ENCODE peak calls at places on chromosome 10, in eight cellular contexts. One of them, this sample, is unnamed.

GRCh38 chr10:44383749-44384600 is 922 bp downstream of the CXCL12 start:
- DNase-seq in heart right ventricle: peak
- DNase-seq in tibial nerve: no peak
- DNase-seq in fibroblast of mammary gland: peak
- DNase-seq in bronchial epithelial cell: no peak
- DNase-seq in endothelial cell: no peak
- DNase-seq in ovary: no peak
- DNase-seq in hepatocyte: peak
- DNase-seq in this sample: peak

GRCh38 chr10:117603726-117604125 is 61.2 kb downstream of the EMX2 start:
- DNase-seq in hepatocyte: no peak
- DNase-seq in bronchial epithelial cell: no peak
- DNase-seq in endothelial cell: no peak
- DNase-seq in tibial nerve: no peak
- DNase-seq in ovary: no peak
- DNase-seq in heart right ventricle: no peak
- DNase-seq in fibroblast of mammary gland: no peak
- DNase-seq in this sample: no peak

GRCh38 chr10:52780391-52781155 is 8.0 kb upstream of the MBL2 start:
- DNase-seq in ovary: no peak
- DNase-seq in bronchial epithelial cell: no peak
- DNase-seq in heart right ventricle: no peak
- DNase-seq in endothelial cell: no peak
- DNase-seq in tibial nerve: no peak
- DNase-seq in fibroblast of mammary gland: no peak
- DNase-seq in hepatocyte: no peak
- DNase-seq in this sample: no peak

GRCh38 chr10:3806603-3807002 is 21.6 kb upstream of the KLF6 start:
- DNase-seq in endothelial cell: no peak
- DNase-seq in fibroblast of mammary gland: peak
- DNase-seq in heart right ventricle: no peak
- DNase-seq in hepatocyte: peak
- DNase-seq in bronchial epithelial cell: peak
- DNase-seq in ovary: no peak
- DNase-seq in tibial nerve: no peak
- DNase-seq in this sample: peak

GRCh38 chr10:23065549-23065948 is 29.8 kb upstream of the MSRB2 start:
- DNase-seq in fibroblast of mammary gland: peak
- DNase-seq in hepatocyte: peak
- DNase-seq in ovary: peak
- DNase-seq in bronchial epithelial cell: peak
- DNase-seq in heart right ventricle: peak
- DNase-seq in tibial nerve: peak
- DNase-seq in endothelial cell: no peak
- DNase-seq in this sample: peak

GRCh38 chr10:71815515-71816130 is 35.4 kb downstream of the PSAP start:
- DNase-seq in hepatocyte: no peak
- DNase-seq in tibial nerve: no peak
- DNase-seq in ovary: no peak
- DNase-seq in heart right ventricle: no peak
- DNase-seq in fibroblast of mammary gland: no peak
- DNase-seq in bronchial epithelial cell: no peak
- DNase-seq in endothelial cell: no peak
- DNase-seq in this sample: no peak

GRCh38 chr10:76017733-76018433 is 586.5 kb downstream of the LRMDA start:
- DNase-seq in ovary: no peak
- DNase-seq in heart right ventricle: no peak
- DNase-seq in fibroblast of mammary gland: no peak
- DNase-seq in hepatocyte: no peak
- DNase-seq in tibial nerve: no peak
- DNase-seq in endothelial cell: no peak
- DNase-seq in bronchial epithelial cell: no peak
- DNase-seq in this sample: no peak

GRCh38 chr10:106424076-106424475 is 740.4 kb downstream of the SORCS1 start:
- DNase-seq in bronchial epithelial cell: peak
- DNase-seq in hepatocyte: no peak
- DNase-seq in ovary: no peak
- DNase-seq in tibial nerve: no peak
- DNase-seq in fibroblast of mammary gland: peak
- DNase-seq in heart right ventricle: no peak
- DNase-seq in endothelial cell: no peak
- DNase-seq in this sample: peak

DNA sequence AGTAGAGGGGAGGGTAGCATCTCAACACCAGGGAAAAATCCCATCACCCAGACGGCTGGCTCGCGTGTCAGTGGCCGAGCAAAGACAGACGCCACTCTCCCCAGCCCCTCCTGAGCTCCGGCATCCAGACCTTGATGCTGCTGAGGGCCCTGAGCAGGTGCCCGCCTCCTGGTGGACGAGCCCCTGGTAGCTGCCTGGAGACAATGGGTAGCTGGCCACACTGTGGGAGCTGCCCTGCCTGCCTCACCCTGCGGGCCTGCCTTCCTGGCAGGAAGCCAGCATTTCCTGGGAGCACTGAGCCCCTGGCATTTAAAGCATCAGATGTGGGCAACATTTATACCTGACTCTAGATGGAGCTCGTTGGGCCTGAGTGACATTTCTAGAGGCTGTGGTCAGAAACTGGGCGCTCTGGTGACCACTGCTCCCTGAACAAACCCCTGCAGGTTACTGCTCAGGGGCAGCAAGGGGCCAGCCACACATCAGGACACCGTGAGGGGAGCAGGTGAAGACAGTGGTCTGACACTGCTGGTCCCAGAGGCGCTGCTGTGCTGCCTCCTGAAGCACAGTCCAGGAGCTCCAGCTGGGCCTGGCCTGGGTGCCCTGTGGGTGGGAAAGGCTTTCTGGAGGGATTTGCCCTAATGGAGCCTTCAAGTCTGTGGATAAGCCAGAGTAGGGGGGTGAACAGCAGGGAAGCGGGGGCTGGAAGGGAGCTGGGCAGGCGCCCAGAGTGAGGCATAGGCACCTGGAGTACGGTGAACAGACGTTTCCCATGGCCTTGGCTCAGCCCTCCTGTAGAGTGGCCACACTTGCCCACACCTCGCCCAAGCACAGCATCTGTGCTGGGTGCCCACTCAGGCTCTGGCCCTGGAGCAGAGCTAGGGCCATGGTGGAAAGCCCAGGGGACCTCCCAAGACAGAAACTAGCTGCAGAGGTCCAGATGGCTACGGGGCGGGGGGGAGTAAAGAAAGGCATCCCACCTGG is 138.7 kb downstream of the MAPK8 start:
- DNase-seq in tibial nerve: no peak
- DNase-seq in bronchial epithelial cell: no peak
- DNase-seq in heart right ventricle: no peak
- DNase-seq in ovary: no peak
- DNase-seq in hepatocyte: peak
- DNase-seq in fibroblast of mammary gland: no peak
- DNase-seq in endothelial cell: no peak
- DNase-seq in this sample: peak
- TF ChIP-seq CTCF in tibial nerve: no peak
- TF ChIP-seq CTCF in bronchial epithelial cell: peak
- TF ChIP-seq CTCF in heart right ventricle: no peak
- TF ChIP-seq CTCF in ovary: no peak
- TF ChIP-seq CTCF in hepatocyte: no peak
- TF ChIP-seq CTCF in fibroblast of mammary gland: no peak
- TF ChIP-seq CTCF in endothelial cell: no peak
- TF ChIP-seq CTCF in this sample: no peak

GRCh38 chr10:18233775-18234174 is 93.6 kb downstream of the CACNB2 start:
- DNase-seq in ovary: peak
- DNase-seq in tibial nerve: no peak
- DNase-seq in heart right ventricle: peak
- DNase-seq in endothelial cell: peak
- DNase-seq in bronchial epithelial cell: no peak
- DNase-seq in hepatocyte: peak
- DNase-seq in fibroblast of mammary gland: no peak
- DNase-seq in this sample: no peak
- TF ChIP-seq CTCF in ovary: peak
- TF ChIP-seq CTCF in tibial nerve: no peak
- TF ChIP-seq CTCF in heart right ventricle: peak
- TF ChIP-seq CTCF in endothelial cell: peak
- TF ChIP-seq CTCF in bronchial epithelial cell: no peak
- TF ChIP-seq CTCF in hepatocyte: no peak
- TF ChIP-seq CTCF in fibroblast of mammary gland: peak
- TF ChIP-seq CTCF in this sample: no peak

GRCh38 chr10:5678397-5678983 is 6.1 kb upstream of the TASOR2 start:
- DNase-seq in hepatocyte: no peak
- DNase-seq in bronchial epithelial cell: no peak
- DNase-seq in tibial nerve: no peak
- DNase-seq in fibroblast of mammary gland: no peak
- DNase-seq in endothelial cell: no peak
- DNase-seq in heart right ventricle: no peak
- DNase-seq in ovary: no peak
- DNase-seq in this sample: no peak

GRCh38 chr10:5681930-5682329 is 2.7 kb upstream of the TASOR2 start:
- DNase-seq in tibial nerve: no peak
- DNase-seq in fibroblast of mammary gland: no peak
- DNase-seq in heart right ventricle: no peak
- DNase-seq in ovary: no peak
- DNase-seq in bronchial epithelial cell: no peak
- DNase-seq in hepatocyte: no peak
- DNase-seq in endothelial cell: no peak
- DNase-seq in this sample: no peak

GRCh38 chr10:5679036-5679435 is 5.6 kb upstream of the TASOR2 start:
- DNase-seq in hepatocyte: no peak
- DNase-seq in bronchial epithelial cell: no peak
- DNase-seq in endothelial cell: no peak
- DNase-seq in tibial nerve: no peak
- DNase-seq in fibroblast of mammary gland: no peak
- DNase-seq in ovary: no peak
- DNase-seq in heart right ventricle: no peak
- DNase-seq in this sample: no peak

GRCh38 chr10:5683065-5683464 is 1.6 kb upstream of the TASOR2 start:
- DNase-seq in tibial nerve: no peak
- DNase-seq in fibroblast of mammary gland: no peak
- DNase-seq in heart right ventricle: no peak
- DNase-seq in bronchial epithelial cell: peak
- DNase-seq in hepatocyte: no peak
- DNase-seq in ovary: no peak
- DNase-seq in endothelial cell: no peak
- DNase-seq in this sample: no peak

DNA sequence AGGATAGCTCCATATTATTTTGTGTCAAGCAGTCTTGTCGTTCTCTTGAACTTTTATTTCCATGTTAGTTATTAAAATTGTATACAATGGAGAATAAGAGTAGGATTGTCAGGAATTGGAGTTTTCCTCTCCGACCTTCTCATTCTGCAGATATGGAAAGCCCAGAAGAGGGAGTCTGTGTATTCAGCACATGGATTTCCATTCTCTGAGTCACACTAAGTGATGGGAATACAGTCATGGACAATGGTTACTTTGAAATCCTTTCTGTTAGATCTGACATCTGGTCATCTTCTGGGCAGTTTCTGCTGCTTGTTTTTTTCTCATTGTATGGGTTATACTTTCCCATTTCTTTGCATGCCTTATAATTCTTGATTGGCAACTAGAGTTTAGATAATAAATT is 5.0 kb upstream of the TASOR2 start:
- DNase-seq in fibroblast of mammary gland: peak
- DNase-seq in heart right ventricle: no peak
- DNase-seq in bronchial epithelial cell: peak
- DNase-seq in ovary: no peak
- DNase-seq in endothelial cell: no peak
- DNase-seq in hepatocyte: no peak
- DNase-seq in tibial nerve: no peak
- DNase-seq in this sample: peak
- TF ChIP-seq CTCF in fibroblast of mammary gland: peak
- TF ChIP-seq CTCF in heart right ventricle: no peak
- TF ChIP-seq CTCF in bronchial epithelial cell: no peak
- TF ChIP-seq CTCF in ovary: no peak
- TF ChIP-seq CTCF in endothelial cell: no peak
- TF ChIP-seq CTCF in hepatocyte: no peak
- TF ChIP-seq CTCF in tibial nerve: no peak
- TF ChIP-seq CTCF in this sample: peak

DNA sequence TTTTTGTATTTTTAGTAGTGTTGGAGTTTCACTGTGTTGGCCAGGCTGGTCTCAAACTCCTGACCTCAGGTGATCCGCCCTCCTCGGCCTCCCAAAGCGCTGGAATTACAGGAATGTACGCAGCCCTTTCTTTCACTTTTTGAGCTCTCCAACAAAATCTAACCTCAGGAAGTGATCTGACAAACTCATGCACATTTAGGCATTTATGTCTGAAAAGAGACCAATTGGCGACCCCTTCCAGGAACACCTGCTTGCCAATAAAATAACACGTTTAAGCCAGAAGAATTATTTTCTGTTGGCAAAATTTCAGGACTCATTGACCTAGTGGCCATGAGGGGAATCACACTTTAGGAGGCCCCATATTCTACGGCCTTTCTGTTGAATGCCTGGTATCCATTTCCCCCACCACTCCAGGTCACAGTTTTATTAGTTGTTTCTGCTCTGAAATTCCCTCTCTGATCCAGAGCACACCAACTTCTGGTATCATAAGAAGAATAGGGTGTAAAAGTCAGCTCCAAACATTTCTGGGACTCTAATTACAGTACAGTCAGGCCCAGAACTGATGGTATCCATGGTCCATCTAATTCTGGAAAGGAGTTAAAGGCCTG is 65.8 kb upstream of the FRMD4A start:
- DNase-seq in ovary: no peak
- DNase-seq in fibroblast of mammary gland: peak
- DNase-seq in tibial nerve: no peak
- DNase-seq in heart right ventricle: no peak
- DNase-seq in hepatocyte: no peak
- DNase-seq in endothelial cell: no peak
- DNase-seq in bronchial epithelial cell: no peak
- DNase-seq in this sample: peak
- TF ChIP-seq CTCF in ovary: no peak
- TF ChIP-seq CTCF in fibroblast of mammary gland: peak
- TF ChIP-seq CTCF in tibial nerve: peak
- TF ChIP-seq CTCF in heart right ventricle: peak
- TF ChIP-seq CTCF in hepatocyte: peak
- TF ChIP-seq CTCF in endothelial cell: peak
- TF ChIP-seq CTCF in bronchial epithelial cell: no peak
- TF ChIP-seq CTCF in this sample: peak

GRCh38 chr10:124649209-124649608 is 95.0 kb downstream of the FAM53B start:
- DNase-seq in fibroblast of mammary gland: peak
- DNase-seq in ovary: peak
- DNase-seq in hepatocyte: no peak
- DNase-seq in heart right ventricle: peak
- DNase-seq in bronchial epithelial cell: peak
- DNase-seq in endothelial cell: no peak
- DNase-seq in tibial nerve: no peak
- DNase-seq in this sample: no peak
- TF ChIP-seq CTCF in fibroblast of mammary gland: no peak
- TF ChIP-seq CTCF in ovary: no peak
- TF ChIP-seq CTCF in hepatocyte: no peak
- TF ChIP-seq CTCF in heart right ventricle: no peak
- TF ChIP-seq CTCF in bronchial epithelial cell: no peak
- TF ChIP-seq CTCF in endothelial cell: no peak
- TF ChIP-seq CTCF in tibial nerve: no peak
- TF ChIP-seq CTCF in this sample: no peak

DNA sequence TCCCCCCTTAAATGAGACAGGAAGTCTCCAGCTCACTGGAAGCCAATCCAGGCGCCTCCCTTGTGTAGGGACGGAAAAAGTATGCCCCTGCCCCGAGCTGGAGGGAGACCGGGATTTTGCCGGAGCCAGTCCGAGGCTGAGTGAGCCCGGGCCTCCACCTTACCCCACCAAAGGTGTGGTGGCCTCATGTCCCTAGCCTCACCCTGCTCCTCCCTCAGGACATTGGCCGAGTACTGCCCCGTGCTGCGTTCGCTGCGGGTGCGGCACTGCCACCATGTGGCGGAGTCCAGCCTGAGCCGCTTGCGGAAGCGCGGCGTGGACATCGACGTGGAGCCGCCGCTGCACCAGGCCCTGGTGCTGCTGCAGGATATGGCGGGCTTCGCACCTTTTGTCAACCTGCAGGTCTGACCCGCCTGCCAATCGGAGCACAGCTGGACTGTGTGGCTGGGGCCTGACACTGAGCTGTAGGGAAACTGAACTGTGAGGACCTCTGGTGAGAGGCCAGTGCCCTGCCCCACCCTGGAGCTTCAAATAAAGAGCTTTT is 2.0 kb downstream of the FBXL15 start:
- DNase-seq in hepatocyte: peak
- DNase-seq in heart right ventricle: peak
- DNase-seq in tibial nerve: peak
- DNase-seq in bronchial epithelial cell: peak
- DNase-seq in fibroblast of mammary gland: peak
- DNase-seq in ovary: peak
- DNase-seq in endothelial cell: peak
- DNase-seq in this sample: peak
- TF ChIP-seq CTCF in hepatocyte: peak
- TF ChIP-seq CTCF in heart right ventricle: peak
- TF ChIP-seq CTCF in tibial nerve: peak
- TF ChIP-seq CTCF in bronchial epithelial cell: peak
- TF ChIP-seq CTCF in fibroblast of mammary gland: peak
- TF ChIP-seq CTCF in ovary: peak
- TF ChIP-seq CTCF in endothelial cell: peak
- TF ChIP-seq CTCF in this sample: peak

This sample was measured in mammary epithelial cell.